ENCODE peak calls at places on chromosomes 11 and 22, in six cellular contexts. F is astrocyte of the spinal cord, M is GM12864, W is fibroblast of pulmonary artery, O is cardiac muscle cell, N is SK-N-SH. B is an unnamed sample.

GRCh38 chr11:61626580-61627380 is 45.9 kb upstream of the SYT7 start:
- DNase-seq in O (peak; percentile 91), W (peak; percentile 45), N (no peak), M (no peak), F (no peak), B (no peak)

GRCh38 chr11:36356201-36356600 is 60.1 kb downstream of the PRR5L start:
- DNase-seq in M (peak; percentile 52), N (no peak), O (no peak), W (peak; percentile 23), F (no peak), B (no peak)

GRCh38 chr11:16745950-16746349 is 7.5 kb downstream of the C11orf58 start:
- DNase-seq in O (no peak), W (no peak), M (no peak), N (no peak), F (no peak), B (no peak)

GRCh38 chr11:77100166-77101042 is 2.2 kb upstream of the OMP start:
- DNase-seq in F (no peak), O (no peak), M (no peak), W (no peak), N (no peak), B (no peak)

GRCh38 chr11:66346476-66347424 is 679 bp downstream of the B4GAT1 start:
- DNase-seq in M (no peak), F (peak; percentile 22), W (no peak), O (no peak), N (peak; percentile 55), B (no peak)

GRCh38 chr11:78424334-78425270 is 7.0 kb upstream of the GAB2 start:
- DNase-seq in W (peak; percentile 81), N (peak; percentile 59), F (no peak), O (no peak), M (peak; percentile 70), B (no peak)

GRCh38 chr22:43516996-43517635 is 105.3 kb downstream of the MPPED1 start:
- DNase-seq in O (no peak), W (no peak), N (no peak), M (no peak), F (no peak), B (no peak)

GRCh38 chr11:6258571-6258998 is 1.1 kb upstream of the CCKBR start:
- DNase-seq in O (peak; percentile 60), M (no peak), F (no peak), N (no peak), W (no peak), B (no peak)

GRCh38 chr11:61109671-61110070 is 7.4 kb downstream of the CD5 start:
- DNase-seq in W (no peak), N (no peak), M (no peak), F (no peak), O (no peak), B (no peak)

GRCh38 chr11:107576497-107577086 is 11.1 kb upstream of the ALKBH8 start:
- DNase-seq in W (peak; percentile 62), O (peak; percentile 52), F (peak; percentile 48), M (no peak), N (peak; percentile 61), B (no peak)

GRCh38 chr22:33539902-33540751 is 380.1 kb downstream of the LARGE1 start:
- DNase-seq in M (no peak), F (no peak), N (no peak), O (no peak), W (no peak), B (no peak)

GRCh38 chr11:67370351-67371076 is 2.9 kb downstream of the CLCF1 start:
- DNase-seq in W (peak; percentile 55), M (no peak), F (no peak), O (no peak), N (no peak), B (no peak)

GRCh38 chr11:86089659-86090058 is 20.8 kb upstream of the PICALM start:
- DNase-seq in N (peak; percentile 63), W (peak; percentile 65), F (peak; percentile 76), O (no peak), M (no peak), B (no peak)

GRCh38 chr22:41939981-41940852 is 6.7 kb downstream of the CENPM start:
- DNase-seq in O (no peak), M (peak; percentile 99), W (no peak), F (no peak), N (no peak), B (no peak)

GRCh38 chr11:76824083-76824939 is 36.4 kb upstream of the ACER3 start:
- DNase-seq in M (no peak), O (no peak), W (peak; percentile 84), F (no peak), N (no peak), B (no peak)

GRCh38 chr11:114213622-114214021 is 82.6 kb upstream of the NNMT start:
- DNase-seq in W (no peak), M (no peak), F (no peak), O (no peak), N (no peak), B (no peak)

GRCh38 chr11:65558002-65558784 is at the start of gene LTBP3:
- DNase-seq in O (peak; percentile 83), W (peak; percentile 82), N (peak; percentile 90), F (peak; percentile 90), M (no peak), B (no peak)

GRCh38 chr11:41498726-41499125 is 39.3 kb upstream of the LRRC4C start:
- DNase-seq in F (peak; percentile 37), M (no peak), N (peak; percentile 5), O (peak; percentile 4), W (peak; percentile 51), B (no peak)

GRCh38 chr11:68002575-68002942 is 1.3 kb downstream of the UNC93B1 start:
- DNase-seq in O (no peak), M (peak; percentile 41), W (no peak), N (no peak), F (no peak), B (no peak)

GRCh38 chr11:19344661-19345518 is 104.1 kb upstream of the E2F8 start:
- DNase-seq in M (no peak), F (peak; percentile 31), N (peak; percentile 92), O (peak; percentile 69), W (peak; percentile 65), B (no peak)

GRCh38 chr11:119378851-119379465 is 2.5 kb downstream of the USP2 start:
- DNase-seq in N (no peak), F (no peak), M (no peak), O (peak; percentile 83), W (no peak), B (no peak)

GRCh38 chr11:72984448-72985077 is 157.6 kb downstream of the FCHSD2 start:
- DNase-seq in N (no peak), F (no peak), W (no peak), O (peak; percentile 59), M (no peak), B (no peak)

GRCh38 chr22:21734540-21735197 is 925 bp downstream of the YPEL1 start:
- DNase-seq in F (no peak), N (no peak), O (no peak), M (no peak), W (no peak), B (no peak)

GRCh38 chr11:20035701-20036601 is 124.3 kb downstream of the DBX1 start:
- DNase-seq in O (no peak), N (no peak), W (peak; percentile 80), F (peak; percentile 97), M (no peak), B (no peak)

GRCh38 chr11:128926000-128926399 is 16.7 kb downstream of the TP53AIP1 start:
- DNase-seq in W (no peak), F (no peak), O (no peak), N (no peak), M (no peak), B (no peak)

GRCh38 chr22:25582946-25583345 is 18.5 kb downstream of the GRK3 start:
- DNase-seq in M (no peak), N (no peak), W (no peak), O (no peak), F (no peak), B (no peak)

GRCh38 chr11:67345247-67345948 is 7.9 kb downstream of the POLD4 start:
- DNase-seq in M (no peak), F (no peak), W (no peak), N (no peak), O (no peak), B (no peak)

GRCh38 chr22:38733329-38734202 is 22.2 kb downstream of the SUN2 start:
- DNase-seq in W (peak; percentile 41), N (peak; percentile 74), M (no peak), F (no peak), O (peak; percentile 52), B (no peak)

GRCh38 chr11:114609429-114609828 is 13.8 kb upstream of the NXPE4 start:
- DNase-seq in N (no peak), F (no peak), M (no peak), W (no peak), O (no peak), B (no peak)

GRCh38 chr11:37505406-37505805 is 907.4 kb upstream of the RAG2 start:
- DNase-seq in N (no peak), O (no peak), W (no peak), F (no peak), M (no peak), B (no peak)

GRCh38 chr11:73539506-73540084 is 58.3 kb downstream of the FAM168A start:
- DNase-seq in W (no peak), O (no peak), N (peak; percentile 50), M (no peak), F (no peak), B (no peak)

GRCh38 chr11:14300661-14301304 is 58.2 kb downstream of the RRAS2 start:
- DNase-seq in F (peak; percentile 80), N (peak; percentile 61), O (peak; percentile 66), M (no peak), W (peak; percentile 89), B (peak; percentile 57)

GRCh38 chr22:25027959-25028840 is 75.7 kb downstream of the KIAA1671 start:
- DNase-seq in N (peak; percentile 66), M (no peak), O (peak; percentile 65), F (peak; percentile 22), W (peak; percentile 51), B (no peak)

GRCh38 chr11:119363081-119363861 is 16.8 kb upstream of the MFRP start:
- DNase-seq in F (no peak), W (no peak), O (no peak), M (no peak), N (no peak), B (no peak)

GRCh38 chr11:46949297-46949696 is 12.7 kb downstream of the CSTPP1 start:
- DNase-seq in N (no peak), W (no peak), F (no peak), O (no peak), M (no peak), B (no peak)

GRCh38 chr22:23262474-23263332 is 82.4 kb downstream of the BCR start:
- DNase-seq in N (no peak), W (no peak), O (no peak), M (no peak), F (no peak), B (no peak)
- H3K4me3 ChIP-seq in N (no peak overlapping the region), W (no peak overlapping the region), O (no peak overlapping the region), M (no peak overlapping the region), F (no peak overlapping the region), B (no peak overlapping the region)

GRCh38 chr11:79439430-79439892 is 1.4 kb downstream of the TENM4 start:
- DNase-seq in F (peak; percentile 59), M (no peak), O (no peak), N (peak; percentile 38), W (no peak), B (no peak)
- H3K4me3 ChIP-seq in F (peak overlapping the region; percentile 78), M (no peak overlapping the region), O (peak overlapping the region; percentile 59), N (peak overlapping the region; percentile 91), W (peak overlapping the region; percentile 51), B (no peak overlapping the region)

GRCh38 chr22:50242406-50242949 is 2.3 kb downstream of the TUBGCP6 start:
- DNase-seq in F (no peak), O (no peak), W (no peak), N (no peak), M (no peak), B (no peak)
- H3K4me3 ChIP-seq in F (peak overlapping the region; percentile 34), O (peak overlapping the region; percentile 4), W (peak overlapping the region; percentile 97), N (peak overlapping the region; percentile 92), M (peak overlapping the region; percentile 93), B (no peak overlapping the region)

GRCh38 chr22:50505776-50506610 is 1.5 kb downstream of the LMF2 start:
- DNase-seq in W (no peak), O (no peak), F (no peak), M (no peak), N (no peak), B (no peak)
- H3K4me3 ChIP-seq in W (peak overlapping the region; percentile 96), O (peak overlapping the region; percentile 82), F (peak overlapping the region; percentile 98), M (peak overlapping the region; percentile 83), N (peak overlapping the region; percentile 62), B (peak overlapping the region; percentile 94)